ENCODE peak calls at places on chromosomes 11 and 22, in nine cellular contexts. U is brain microvascular endothelial cell, Y is left lung, V is transverse colon, S is ovary, B is spleen, A is AG04450, C is HFF-Myc, I is AG10803. T is an unnamed sample.

GRCh38 chr22:36809351-36809750 is 7.5 kb downstream of the PVALB start:
- DNase-seq in U (no peak), Y (no peak), V (no peak), S (no peak), B (no peak), A (no peak), C (no peak), I (no peak), T (no peak)

GRCh38 chr11:70027451-70027850 is 50.7 kb upstream of the ANO1 start:
- DNase-seq in U (no peak), Y (no peak), V (no peak), S (no peak), B (no peak), A (no peak), C (no peak), I (no peak), T (no peak)

GRCh38 chr11:128210148-128210940 is 377.0 kb downstream of the ETS1 start:
- DNase-seq in U (peak), Y (no peak), V (peak), S (no peak), B (no peak), A (peak), C (peak), I (peak), T (no peak)

GRCh38 chr11:57648791-57649735 is 649 bp downstream of the YPEL4 start:
- DNase-seq in U (no peak), Y (no peak), V (no peak), S (no peak), B (no peak), A (no peak), C (no peak), I (no peak), T (peak)

GRCh38 chr11:83543918-83544491 is 257.8 kb upstream of the CCDC90B start:
- DNase-seq in U (no peak), Y (no peak), V (no peak), S (no peak), B (no peak), A (no peak), C (no peak), I (no peak), T (no peak)

GRCh38 chr11:96707273-96707672 is 317.5 kb downstream of the JRKL start:
- DNase-seq in U (no peak), Y (no peak), V (no peak), S (no peak), B (no peak), A (no peak), C (no peak), I (no peak), T (no peak)

GRCh38 chr11:85595285-85595884 is 31.8 kb downstream of the DLG2 start:
- DNase-seq in U (no peak), Y (no peak), V (no peak), S (no peak), B (no peak), A (peak), C (peak), I (peak), T (no peak)

GRCh38 chr11:125289419-125290088 is 125.0 kb downstream of the PKNOX2 start:
- DNase-seq in U (no peak), Y (no peak), V (no peak), S (no peak), B (no peak), A (no peak), C (no peak), I (no peak), T (no peak)

GRCh38 chr11:85590848-85591483 is 36.2 kb downstream of the DLG2 start:
- DNase-seq in U (peak), Y (no peak), V (no peak), S (no peak), B (no peak), A (peak), C (peak), I (peak), T (no peak)

GRCh38 chr11:126790550-126790981 is 210.0 kb downstream of the KIRREL3 start:
- DNase-seq in U (peak), Y (no peak), V (no peak), S (no peak), B (no peak), A (peak), C (peak), I (peak), T (no peak)

GRCh38 chr22:49853981-49854791 is 542 bp downstream of the ZBED4 start:
- DNase-seq in U (peak), Y (peak), V (peak), S (no peak), B (peak), A (no peak), C (no peak), I (peak), T (no peak)

GRCh38 chr11:32439488-32440210 is 4.3 kb upstream of the WT1 start:
- DNase-seq in U (no peak), Y (no peak), V (no peak), S (peak), B (no peak), A (no peak), C (no peak), I (no peak), T (no peak)

GRCh38 chr11:32437406-32438345 is 2.3 kb upstream of the WT1 start:
- DNase-seq in U (no peak), Y (no peak), V (no peak), S (peak), B (peak), A (no peak), C (no peak), I (no peak), T (no peak)

GRCh38 chr11:32438883-32439487 is 3.6 kb upstream of the WT1 start:
- DNase-seq in U (no peak), Y (no peak), V (no peak), S (peak), B (peak), A (no peak), C (no peak), I (no peak), T (no peak)

GRCh38 chr11:32436751-32437405 is 1.5 kb upstream of the WT1 start:
- DNase-seq in U (no peak), Y (no peak), V (no peak), S (peak), B (no peak), A (no peak), C (no peak), I (no peak), T (no peak)

DNA sequence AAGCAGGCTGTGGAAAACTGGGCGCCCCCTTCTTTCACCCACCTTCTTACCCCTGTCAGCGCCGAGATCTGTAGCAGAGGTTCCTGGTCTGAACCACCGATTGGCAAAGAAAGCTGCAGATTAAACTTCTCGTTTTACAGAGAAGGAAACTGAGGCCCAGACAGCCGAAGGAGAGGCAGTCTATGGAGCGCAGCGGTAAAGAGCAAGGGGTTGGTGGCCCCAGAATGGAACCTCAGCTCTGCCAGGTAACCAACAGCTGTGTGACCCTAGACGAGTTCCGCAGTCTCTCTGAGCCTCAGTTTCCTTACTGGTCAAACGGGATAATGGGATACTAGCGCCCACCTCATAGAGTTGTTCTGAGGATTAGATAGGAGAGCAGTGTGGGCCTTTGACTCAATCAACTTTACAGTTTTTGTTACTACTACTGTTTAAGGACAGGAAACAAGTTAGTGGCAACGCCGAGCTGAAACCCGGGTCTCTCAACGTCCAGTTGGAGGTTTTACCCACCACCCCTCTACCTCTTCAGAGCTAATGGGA is 3.1 kb upstream of the WT1 start:
- DNase-seq in U (no peak), Y (no peak), V (no peak), S (no peak), B (no peak), A (no peak), C (no peak), I (no peak), T (no peak)
- TF ChIP-seq CTCF in U (no peak), Y (no peak), V (no peak), S (no peak), B (no peak), A (no peak), C (no peak), I (no peak), T (no peak)

DNA sequence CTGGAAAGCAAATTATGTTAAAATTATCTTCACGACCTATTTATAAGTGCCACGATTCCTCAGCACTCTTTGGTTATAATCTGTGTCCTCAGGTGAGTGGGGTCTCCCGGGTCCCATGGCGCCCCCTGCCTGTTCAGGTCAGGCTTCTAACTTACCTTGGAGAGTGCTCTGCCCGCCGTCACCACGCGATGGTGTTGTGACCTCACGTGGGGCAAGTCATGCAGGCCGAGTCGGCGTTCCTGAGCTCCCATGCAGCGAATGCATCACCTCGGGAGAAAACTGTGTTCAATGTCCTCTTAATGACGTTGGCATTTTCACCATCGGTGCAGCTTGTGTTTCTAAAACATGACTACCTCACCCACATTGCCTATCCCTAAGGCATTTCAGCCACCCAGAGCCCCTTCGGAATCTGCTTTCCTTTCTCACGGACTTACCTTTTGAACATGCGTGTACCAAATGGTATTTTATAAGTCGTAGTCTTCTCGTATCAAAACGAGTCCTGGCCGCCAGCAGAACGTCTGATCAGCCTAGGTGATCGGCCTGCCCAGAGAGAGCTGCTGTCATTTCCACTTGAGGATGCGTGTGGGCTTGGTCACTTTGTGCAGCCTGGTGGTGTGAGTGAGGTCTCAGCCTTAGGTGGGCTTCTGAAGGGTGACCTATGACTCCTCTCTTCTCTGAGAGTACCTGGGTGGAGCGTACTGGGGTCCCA is 64.8 kb downstream of the TBC1D22A start:
- DNase-seq in U (no peak), Y (no peak), V (no peak), S (no peak), B (no peak), A (no peak), C (no peak), I (no peak), T (no peak)
- TF ChIP-seq CTCF in U (peak), Y (no peak), V (no peak), S (no peak), B (no peak), A (no peak), C (no peak), I (no peak), T (no peak)

DNA sequence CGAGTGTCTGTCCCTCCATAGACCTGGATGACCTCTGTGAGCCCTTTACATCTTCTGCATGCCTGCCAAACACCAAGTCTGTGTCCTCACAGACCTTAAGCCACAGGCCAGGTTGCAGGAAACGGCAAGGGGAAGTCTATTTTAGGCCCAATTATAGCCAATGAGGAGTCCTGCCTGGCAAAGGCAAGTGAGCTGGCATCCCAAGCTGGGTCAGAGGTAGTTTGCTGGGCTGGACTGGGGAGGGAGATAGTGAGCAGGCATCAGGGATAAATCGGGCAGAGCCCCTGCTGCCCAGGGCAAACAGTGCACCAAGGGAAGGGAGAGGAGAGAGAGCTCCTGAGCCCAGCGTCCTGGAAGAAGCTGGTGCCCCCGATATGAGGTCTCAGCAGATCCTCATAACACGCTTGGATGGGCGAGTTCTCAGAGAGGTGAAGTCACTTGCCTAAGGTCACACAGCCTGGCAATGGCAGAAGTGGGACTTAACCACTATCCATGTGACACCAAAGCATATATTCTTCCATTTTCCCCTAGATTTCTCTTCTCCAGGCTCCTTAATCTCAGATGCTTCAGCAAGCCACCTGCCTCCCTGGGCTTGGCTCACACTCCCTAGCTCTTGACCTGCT is 3.7 kb upstream of the RELT start:
- DNase-seq in U (peak), Y (no peak), V (no peak), S (no peak), B (no peak), A (no peak), C (no peak), I (peak), T (no peak)
- TF ChIP-seq CTCF in U (peak), Y (no peak), V (no peak), S (no peak), B (no peak), A (peak), C (peak), I (peak), T (no peak)

GRCh38 chr11:63643205-63643604 is 28.0 kb downstream of the ATL3 start:
- DNase-seq in U (no peak), Y (no peak), V (no peak), S (no peak), B (no peak), A (no peak), C (no peak), I (no peak), T (no peak)

GRCh38 chr11:63635762-63636465 is 21.7 kb upstream of the PLAAT3 start:
- DNase-seq in U (peak), Y (no peak), V (peak), S (peak), B (no peak), A (peak), C (peak), I (peak), T (peak)

GRCh38 chr11:63639195-63639832 is 25.1 kb upstream of the PLAAT3 start:
- DNase-seq in U (no peak), Y (no peak), V (no peak), S (no peak), B (no peak), A (no peak), C (no peak), I (peak), T (no peak)

GRCh38 chr11:63641727-63642126 is 27.5 kb upstream of the PLAAT3 start:
- DNase-seq in U (no peak), Y (no peak), V (no peak), S (no peak), B (no peak), A (no peak), C (no peak), I (peak), T (no peak)
- TF ChIP-seq CTCF in U (no peak), Y (no peak), V (no peak), S (no peak), B (no peak), A (no peak), C (no peak), I (no peak), T (no peak)

GRCh38 chr11:68778205-68778604 is 26.9 kb upstream of the TESMIN start:
- DNase-seq in U (no peak), Y (no peak), V (no peak), S (peak), B (no peak), A (no peak), C (no peak), I (no peak), T (no peak)

GRCh38 chr11:68783216-68783821 is 32.0 kb upstream of the TESMIN start:
- DNase-seq in U (no peak), Y (no peak), V (no peak), S (no peak), B (no peak), A (no peak), C (no peak), I (no peak), T (no peak)

GRCh38 chr11:68784653-68785052 is 33.3 kb upstream of the TESMIN start:
- DNase-seq in U (no peak), Y (no peak), V (no peak), S (no peak), B (no peak), A (no peak), C (no peak), I (no peak), T (no peak)

GRCh38 chr11:68780829-68781228 is 29.5 kb upstream of the TESMIN start:
- DNase-seq in U (no peak), Y (no peak), V (peak), S (no peak), B (no peak), A (no peak), C (no peak), I (no peak), T (no peak)

DNA sequence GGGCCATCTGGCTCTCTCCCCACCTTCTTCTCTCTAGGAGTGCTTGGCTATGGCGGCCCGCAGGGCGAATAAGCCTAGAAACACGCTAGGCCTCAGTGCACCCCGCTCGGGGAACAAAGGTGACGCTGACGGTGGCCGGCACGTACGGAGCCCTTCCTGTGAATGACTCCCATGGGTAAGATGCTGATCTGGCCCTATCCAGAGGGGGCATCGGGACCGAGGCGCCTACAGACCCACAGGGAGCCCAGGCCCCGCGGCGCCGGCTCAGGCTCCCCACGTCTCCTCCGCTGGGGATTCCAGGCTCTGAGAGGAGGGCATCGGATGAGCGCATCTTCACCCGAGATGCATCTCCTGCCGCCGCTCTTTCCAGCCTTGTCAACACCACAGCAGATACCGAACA is 31.4 kb upstream of the TESMIN start:
- DNase-seq in U (no peak), Y (no peak), V (no peak), S (no peak), B (no peak), A (no peak), C (no peak), I (no peak), T (no peak)
- TF ChIP-seq CTCF in U (no peak), Y (no peak), V (no peak), S (no peak), B (no peak), A (no peak), C (no peak), I (no peak), T (no peak)

DNA sequence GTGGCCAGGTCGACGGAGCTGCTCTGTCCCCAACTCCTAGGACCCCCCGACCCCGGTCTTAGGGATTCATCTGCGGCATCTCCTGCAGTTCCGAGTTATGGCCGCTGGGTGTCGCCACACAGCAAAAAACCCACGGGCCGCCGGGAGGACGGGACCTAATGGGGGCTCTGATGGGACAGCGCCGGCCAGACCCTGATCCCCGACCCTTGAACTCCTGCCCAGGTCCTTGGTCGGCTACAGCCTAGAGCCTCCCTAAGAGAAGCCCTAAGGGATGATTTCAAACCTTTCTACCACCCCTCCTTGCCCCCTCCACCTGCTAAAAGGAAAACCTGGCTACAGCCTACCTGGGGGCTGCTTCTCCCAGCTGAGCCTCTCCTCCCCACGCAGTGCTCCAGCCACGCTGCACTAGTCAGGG is 30.8 kb upstream of the LRRC10B start:
- DNase-seq in U (no peak), Y (peak), V (peak), S (peak), B (peak), A (no peak), C (no peak), I (no peak), T (peak)
- TF ChIP-seq CTCF in U (peak), Y (peak), V (peak), S (peak), B (peak), A (peak), C (peak), I (peak), T (peak)

GRCh38 chr11:44110231-44110679 is 14.8 kb downstream of the EXT2 start:
- DNase-seq in U (peak), Y (no peak), V (peak), S (peak), B (no peak), A (no peak), C (no peak), I (peak), T (peak)
- TF ChIP-seq CTCF in U (peak), Y (peak), V (peak), S (peak), B (peak), A (peak), C (peak), I (peak), T (peak)

GRCh38 chr11:17930544-17931144 is 82.2 kb downstream of the SERGEF start:
- DNase-seq in U (no peak), Y (no peak), V (no peak), S (no peak), B (no peak), A (no peak), C (no peak), I (no peak), T (no peak)
- TF ChIP-seq CTCF in U (no peak), Y (no peak), V (no peak), S (no peak), B (no peak), A (no peak), C (no peak), I (no peak), T (no peak)

DNA sequence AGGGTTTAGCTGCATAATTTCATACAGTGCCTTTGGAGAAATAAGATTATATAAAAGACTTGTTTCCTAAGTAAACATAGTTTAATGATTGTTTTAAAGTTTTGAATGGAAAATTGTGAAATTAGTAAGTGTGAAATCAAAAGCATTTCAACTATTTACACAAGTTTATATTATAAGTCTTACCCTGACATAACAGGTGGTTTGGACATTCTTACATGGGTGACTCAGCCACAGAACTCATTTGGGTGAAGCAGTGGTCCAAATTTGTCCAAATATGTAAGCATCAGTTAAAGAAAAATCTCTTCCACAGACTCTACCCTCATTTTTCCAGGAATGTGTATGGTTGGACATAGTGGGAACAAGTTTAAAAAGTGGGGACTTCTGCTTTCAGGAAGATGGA is 68.0 kb downstream of the USP47 start:
- DNase-seq in U (no peak), Y (no peak), V (no peak), S (no peak), B (no peak), A (peak), C (no peak), I (peak), T (no peak)
- TF ChIP-seq CTCF in U (no peak), Y (no peak), V (no peak), S (no peak), B (no peak), A (no peak), C (no peak), I (no peak), T (no peak)

GRCh38 chr11:73931039-73931645 is 19.7 kb upstream of the DNAJB13 start:
- DNase-seq in U (peak), Y (no peak), V (no peak), S (no peak), B (no peak), A (peak), C (peak), I (peak), T (no peak)
- TF ChIP-seq CTCF in U (peak), Y (no peak), V (peak), S (no peak), B (peak), A (peak), C (peak), I (peak), T (no peak)

T was measured in natural killer cell.